ENCODE peak calls at places on chromosomes 1 and 21, in eight cellular contexts. P is Right ventricle myocardium inferior; H is T-helper 1 cell; G is stimulated activated CD4-positive, alpha-beta T cell treated with anti-CD3 and anti-CD28 coated beads, Interleukin-1b, Interleukin-23, amount 100 ng/mL, for 4 hours; D is amniotic stem cell; K is tibial artery; I is fibroblast of lung; E is coronary artery. O is an unnamed sample.

GRCh38 chr21:43298546-43299440 is 128.1 kb downstream of the SIK1 start:
- DNase-seq in P (peak; percentile 67), H (no peak), G (no peak), D (no peak), K (no peak), I (no peak), E (no peak), O (no peak)

GRCh38 chr1:212456166-212456528 is 23.4 kb downstream of the NENF start:
- DNase-seq in P (no peak), H (no peak), G (no peak), D (no peak), K (no peak), I (no peak), E (no peak), O (no peak)

GRCh38 chr1:17043676-17044075 is 10.2 kb downstream of the SDHB start:
- DNase-seq in P (no peak), H (no peak), G (no peak), D (no peak), K (no peak), I (no peak), E (no peak), O (no peak)

GRCh38 chr1:240732390-240732789 is 120.4 kb upstream of the GREM2 start:
- DNase-seq in P (no peak), H (no peak), G (no peak), D (peak; percentile 46), K (no peak), I (peak; percentile 66), E (no peak), O (peak; percentile 81)

GRCh38 chr1:230047114-230047865 is 19.7 kb upstream of the GALNT2 start:
- DNase-seq in P (no peak), H (no peak), G (no peak), D (no peak), K (no peak), I (peak; percentile 29), E (no peak), O (no peak)

GRCh38 chr21:33801424-33802405 is 113.9 kb downstream of the ATP5PO start:
- DNase-seq in P (no peak), H (no peak), G (no peak), D (peak; percentile 53), K (no peak), I (peak; percentile 63), E (no peak), O (no peak)

GRCh38 chr1:236114076-236114747 is 28.1 kb upstream of the GPR137B start:
- DNase-seq in P (no peak), H (no peak), G (no peak), D (no peak), K (no peak), I (no peak), E (no peak), O (no peak)

GRCh38 chr1:169111472-169111871 is 5.0 kb downstream of the ATP1B1 start:
- DNase-seq in P (no peak), H (no peak), G (no peak), D (no peak), K (no peak), I (no peak), E (no peak), O (no peak)

GRCh38 chr1:19409477-19410086 is 75.8 kb downstream of the CAPZB start:
- DNase-seq in P (no peak), H (no peak), G (no peak), D (no peak), K (no peak), I (no peak), E (no peak), O (no peak)

GRCh38 chr1:7566417-7567375 is 204.4 kb upstream of the VAMP3 start:
- DNase-seq in P (no peak), H (no peak), G (no peak), D (no peak), K (no peak), I (no peak), E (no peak), O (no peak)

GRCh38 chr21:20031807-20032206 is 966.4 kb upstream of the NCAM2 start:
- DNase-seq in P (no peak), H (no peak), G (no peak), D (no peak), K (no peak), I (no peak), E (no peak), O (no peak)

GRCh38 chr1:97461782-97462181 is 459.1 kb downstream of the DPYD start:
- DNase-seq in P (no peak), H (no peak), G (no peak), D (no peak), K (no peak), I (no peak), E (no peak), O (no peak)

GRCh38 chr1:233158322-233158721 is 137.2 kb downstream of the PCNX2 start:
- DNase-seq in P (no peak), H (no peak), G (no peak), D (no peak), K (no peak), I (no peak), E (no peak), O (no peak)

GRCh38 chr1:41861509-41862410 is 57.0 kb downstream of the HIVEP3 start:
- DNase-seq in P (no peak), H (no peak), G (no peak), D (no peak), K (no peak), I (peak; percentile 60), E (no peak), O (peak; percentile 90)

GRCh38 chr1:98288494-98288893 is 367.7 kb upstream of the DPYD start:
- DNase-seq in P (no peak), H (no peak), G (no peak), D (no peak), K (no peak), I (no peak), E (no peak), O (no peak)

GRCh38 chr21:17967319-17967718 is 148.2 kb upstream of the C21orf91 start:
- DNase-seq in P (no peak), H (no peak), G (no peak), D (no peak), K (no peak), I (no peak), E (no peak), O (no peak)

GRCh38 chr1:29669912-29670311 is 433.6 kb downstream of the PTPRU start:
- DNase-seq in P (no peak), H (no peak), G (no peak), D (no peak), K (no peak), I (no peak), E (peak; percentile 53), O (no peak)

GRCh38 chr1:115364776-115365155 is 26.7 kb upstream of the NGF start:
- DNase-seq in P (no peak), H (no peak), G (no peak), D (no peak), K (no peak), I (no peak), E (no peak), O (no peak)

GRCh38 chr1:190711069-190711468 is 233.4 kb upstream of the BRINP3 start:
- DNase-seq in P (no peak), H (no peak), G (no peak), D (no peak), K (no peak), I (no peak), E (no peak), O (no peak)

GRCh38 chr1:239197871-239198270 is 188.5 kb upstream of the CHRM3 start:
- DNase-seq in P (no peak), H (no peak), G (no peak), D (no peak), K (no peak), I (peak; percentile 52), E (no peak), O (no peak)

GRCh38 chr1:233614173-233614742 is 352 bp downstream of the KCNK1 start:
- DNase-seq in P (peak; percentile 68), H (no peak), G (no peak), D (peak; percentile 43), K (no peak), I (peak; percentile 68), E (no peak), O (no peak)

GRCh38 chr1:236064674-236065508 is at the start of gene NID1:
- DNase-seq in P (peak; percentile 94), H (peak; percentile 18), G (no peak), D (peak; percentile 50), K (peak; percentile 88), I (peak; percentile 82), E (peak; percentile 96), O (peak; percentile 41)

GRCh38 chr1:165549908-165550480 is 6.2 kb downstream of the LRRC52 start:
- DNase-seq in P (no peak), H (no peak), G (no peak), D (no peak), K (no peak), I (no peak), E (no peak), O (no peak)

GRCh38 chr1:21857840-21858670 is 46.0 kb downstream of the LDLRAD2 start:
- DNase-seq in P (peak; percentile 20), H (no peak), G (no peak), D (no peak), K (no peak), I (no peak), E (no peak), O (no peak)

GRCh38 chr1:99558539-99558938 is 87.4 kb upstream of the PALMD start:
- DNase-seq in P (no peak), H (no peak), G (no peak), D (no peak), K (no peak), I (peak; percentile 71), E (no peak), O (no peak)

GRCh38 chr1:26029864-26030481 is 8.4 kb downstream of the EXTL1 start:
- DNase-seq in P (no peak), H (no peak), G (no peak), D (no peak), K (no peak), I (no peak), E (no peak), O (no peak)

GRCh38 chr1:235902638-235903542 is 36.2 kb upstream of the LYST start:
- DNase-seq in P (no peak), H (no peak), G (no peak), D (no peak), K (no peak), I (peak; percentile 86), E (no peak), O (peak; percentile 59)

GRCh38 chr1:169584483-169585144 is 1.7 kb downstream of the F5 start:
- DNase-seq in P (no peak), H (no peak), G (no peak), D (no peak), K (no peak), I (no peak), E (no peak), O (no peak)

GRCh38 chr1:116737020-116737854 is 17.0 kb upstream of the CD2 start:
- DNase-seq in P (no peak), H (peak; percentile 61), G (peak; percentile 69), D (peak; percentile 25), K (peak; percentile 32), I (peak; percentile 45), E (no peak), O (peak; percentile 39)

GRCh38 chr1:27821761-27822315 is 8.7 kb upstream of the PPP1R8 start:
- DNase-seq in P (no peak), H (no peak), G (no peak), D (no peak), K (no peak), I (no peak), E (no peak), O (no peak)

GRCh38 chr1:225343618-225344017 is 84.2 kb downstream of the LBR start:
- DNase-seq in P (no peak), H (no peak), G (no peak), D (no peak), K (no peak), I (peak; percentile 6), E (no peak), O (no peak)

GRCh38 chr21:23223882-23224281 is 2225.7 kb downstream of the NCAM2 start:
- DNase-seq in P (no peak), H (no peak), G (no peak), D (no peak), K (no peak), I (no peak), E (no peak), O (no peak)

GRCh38 chr1:175842545-175842944 is 99.2 kb upstream of the TNR start:
- DNase-seq in P (no peak), H (no peak), G (no peak), D (no peak), K (no peak), I (no peak), E (no peak), O (no peak)

GRCh38 chr21:34679056-34679455 is 10.3 kb downstream of the CLIC6 start:
- DNase-seq in P (no peak), H (no peak), G (no peak), D (no peak), K (no peak), I (no peak), E (no peak), O (no peak)